ENCODE peak calls at places on chromosomes 3 and 15, in eight cellular contexts. E is naive thymus-derived CD8-positive, alpha-beta T cell; G is HTR-8/SVneo; Q is NCI-H1436; Z is activated gamma-delta T cell; W is WTC11; U is stimulated activated CD4-positive, alpha-beta T cell treated with anti-CD3 and anti-CD28 coated beads, Interleukin-4, amount 100 ng/mL, for 4 hours; T is SHP77. I is an unnamed sample.

GRCh38 chr3:65851827-65852226 is 186.9 kb downstream of the MAGI1 start:
- DNase-seq in E (no peak), G (no peak), Q (no peak), Z (no peak), W (no peak), U (no peak), T (no peak), I (no peak)

GRCh38 chr3:63015614-63016016 is 140.4 kb upstream of the CADPS start:
- DNase-seq in E (no peak), G (no peak), Q (peak; percentile 4), Z (no peak), W (peak; percentile 92), U (no peak), T (peak; percentile 33), I (no peak)

GRCh38 chr3:170689218-170689874 is 103.5 kb upstream of the SLC7A14 start:
- DNase-seq in E (no peak), G (peak; percentile 91), Q (no peak), Z (no peak), W (peak; percentile 36), U (no peak), T (no peak), I (peak; percentile 25)

GRCh38 chr3:59502806-59503205 is 453.0 kb upstream of the CFAP20DC start:
- DNase-seq in E (no peak), G (peak; percentile 3), Q (no peak), Z (no peak), W (no peak), U (peak; percentile 52), T (no peak), I (no peak)

GRCh38 chr3:169607909-169608308 is 55.6 kb downstream of the MECOM start:
- DNase-seq in E (no peak), G (no peak), Q (no peak), Z (no peak), W (no peak), U (no peak), T (no peak), I (no peak)

GRCh38 chr15:85771781-85772445 is 22.8 kb downstream of the KLHL25 start:
- DNase-seq in E (no peak), G (no peak), Q (no peak), Z (no peak), W (no peak), U (no peak), T (no peak), I (no peak)

GRCh38 chr3:125300416-125300815 is 74.7 kb downstream of the ZNF148 start:
- DNase-seq in E (no peak), G (peak; percentile 33), Q (no peak), Z (no peak), W (no peak), U (no peak), T (no peak), I (no peak)

GRCh38 chr15:79900087-79900486 is 3.3 kb upstream of the MTHFS start:
- DNase-seq in E (no peak), G (no peak), Q (no peak), Z (no peak), W (no peak), U (no peak), T (no peak), I (no peak)

GRCh38 chr3:30658328-30659052 is 52.1 kb downstream of the TGFBR2 start:
- DNase-seq in E (no peak), G (peak; percentile 13), Q (no peak), Z (no peak), W (no peak), U (peak; percentile 33), T (no peak), I (peak; percentile 91)

GRCh38 chr15:101464999-101465669 is 24.4 kb downstream of the PCSK6 start:
- DNase-seq in E (no peak), G (no peak), Q (no peak), Z (no peak), W (no peak), U (no peak), T (no peak), I (no peak)

GRCh38 chr15:49380912-49381311 is 42.1 kb upstream of the FGF7 start:
- DNase-seq in E (no peak), G (no peak), Q (no peak), Z (no peak), W (no peak), U (no peak), T (no peak), I (no peak)

GRCh38 chr15:98597666-98598065 is 50.7 kb upstream of the IGF1R start:
- DNase-seq in E (no peak), G (no peak), Q (no peak), Z (no peak), W (no peak), U (no peak), T (no peak), I (no peak)

GRCh38 chr3:67048067-67048715 is 50.1 kb downstream of the KBTBD8 start:
- DNase-seq in E (no peak), G (no peak), Q (no peak), Z (no peak), W (no peak), U (no peak), T (no peak), I (no peak)

GRCh38 chr15:82986442-82986780 is 401 bp downstream of the RAMAC start:
- DNase-seq in E (peak; percentile 6), G (peak; percentile 22), Q (no peak), Z (no peak), W (no peak), U (no peak), T (no peak), I (no peak)

GRCh38 chr15:32704343-32705076 is 13.3 kb upstream of the GREM1 start:
- DNase-seq in E (no peak), G (peak; percentile 20), Q (no peak), Z (no peak), W (no peak), U (no peak), T (no peak), I (no peak)

GRCh38 chr15:98813956-98814355 is 165.6 kb downstream of the IGF1R start:
- DNase-seq in E (no peak), G (no peak), Q (no peak), Z (no peak), W (no peak), U (no peak), T (no peak), I (no peak)

GRCh38 chr3:106261915-106262683 is 393.3 kb upstream of the CBLB start:
- DNase-seq in E (no peak), G (no peak), Q (no peak), Z (no peak), W (no peak), U (no peak), T (no peak), I (no peak)

GRCh38 chr3:126261037-126261436 is 80.7 kb upstream of the ALDH1L1 start:
- DNase-seq in E (no peak), G (peak; percentile 60), Q (no peak), Z (no peak), W (no peak), U (no peak), T (no peak), I (peak; percentile 30)

I was measured in dermis microvascular lymphatic vessel endothelial cell.